ENCODE peak calls at places on chromosomes 6 and 20, in seven cellular contexts. B is heart right ventricle; K is CD8-positive, alpha-beta memory T cell; A is anterior cingulate cortex; H is stimulated activated CD4-positive, alpha-beta T cell treated with anti-CD3 and anti-CD28 coated beads, Interleukin-1b, Interleukin-23, amount 100 ng/mL, for 24 hours; O is spleen; L is COR-L47. U is an unnamed sample.

GRCh38 chr6:56343295-56343694 is 95.9 kb upstream of the COL21A1 start:
- DNase-seq in B (no peak), L (no peak), H (no peak), A (no peak), O (no peak), K (no peak), U (no peak)

GRCh38 chr20:57877995-57878394 is 168.2 kb upstream of the PMEPA1 start:
- DNase-seq in B (no peak), K (no peak), H (no peak), O (no peak), L (no peak), A (no peak), U (no peak)

GRCh38 chr6:43982084-43982625 is 145.1 kb downstream of the MRPL14 start:
- DNase-seq in K (no peak), L (no peak), B (no peak), O (no peak), H (no peak), A (no peak), U (no peak)

GRCh38 chr6:33599413-33599911 is 19.4 kb upstream of the BAK1 start:
- DNase-seq in H (no peak), O (no peak), L (peak; percentile 69), K (no peak), A (no peak), B (no peak), U (no peak)

GRCh38 chr20:57770852-57771746 is 61.3 kb upstream of the PMEPA1 start:
- DNase-seq in L (no peak), O (no peak), H (no peak), B (no peak), A (no peak), K (no peak), U (no peak)

GRCh38 chr6:12791371-12791770 is 74.8 kb downstream of the PHACTR1 start:
- DNase-seq in K (no peak), A (no peak), B (no peak), H (no peak), L (no peak), O (no peak), U (no peak)

GRCh38 chr6:152089992-152090391 is 282.5 kb downstream of the ESR1 start:
- DNase-seq in H (no peak), L (no peak), O (no peak), B (no peak), A (no peak), K (no peak), U (no peak)

GRCh38 chr6:37536462-37537225 is 37.0 kb upstream of the CCDC167 start:
- DNase-seq in B (no peak), A (no peak), L (peak; percentile 20), O (no peak), H (no peak), K (no peak), U (no peak)

GRCh38 chr6:133899556-133899955 is 10.6 kb downstream of the TCF21 start:
- DNase-seq in B (no peak), A (no peak), L (no peak), K (no peak), O (no peak), H (no peak), U (no peak)

GRCh38 chr6:85460951-85461805 is 11.3 kb downstream of the NT5E start:
- DNase-seq in A (no peak), H (no peak), L (no peak), O (no peak), K (peak; percentile 24), B (no peak), U (no peak)

GRCh38 chr20:17969884-17970409 is 1.1 kb downstream of the MGME1 start:
- DNase-seq in A (peak; percentile 20), K (peak; percentile 19), O (peak; percentile 89), H (no peak), B (peak; percentile 16), L (no peak), U (no peak)

GRCh38 chr6:31375699-31376098 is 18.7 kb upstream of the HLA-B start:
- DNase-seq in B (no peak), A (no peak), O (no peak), L (no peak), H (no peak), K (no peak), U (no peak)

GRCh38 chr6:24936641-24937317 is 1.0 kb upstream of the RIPOR2 start:
- DNase-seq in O (no peak), K (no peak), L (no peak), H (no peak), B (no peak), A (no peak), U (no peak)

GRCh38 chr20:4702562-4703280 is 19.0 kb upstream of the PRND start:
- DNase-seq in O (no peak), A (no peak), L (no peak), H (no peak), K (no peak), B (no peak), U (no peak)

GRCh38 chr20:1001981-1002681 is at the start of gene RSPO4:
- DNase-seq in L (no peak), K (no peak), O (no peak), A (no peak), B (no peak), H (no peak), U (no peak)

GRCh38 chr6:107830060-107830459 is 5.9 kb upstream of the SCML4 start:
- DNase-seq in H (no peak), K (no peak), O (no peak), L (no peak), A (no peak), B (no peak), U (no peak)

GRCh38 chr6:50791900-50792508 is 26.7 kb upstream of the TFAP2B start:
- DNase-seq in H (no peak), L (peak; percentile 41), O (no peak), A (no peak), K (no peak), B (no peak), U (peak; percentile 4)

GRCh38 chr20:49853640-49854039 is 41.0 kb downstream of the SLC9A8 start:
- DNase-seq in A (no peak), L (no peak), B (no peak), O (no peak), K (no peak), H (no peak), U (peak; percentile 45)

GRCh38 chr6:113672691-113673149 is 184.4 kb upstream of the MARCKS start:
- DNase-seq in H (no peak), K (no peak), L (no peak), B (peak; percentile 31), A (peak; percentile 9), O (no peak), U (peak; percentile 52)

GRCh38 chr6:56755040-56755439 is 112.4 kb upstream of the DST start:
- DNase-seq in K (no peak), L (no peak), O (no peak), B (no peak), H (no peak), A (no peak), U (no peak)

GRCh38 chr6:134424131-134424794 is 106.4 kb upstream of the SGK1 start:
- DNase-seq in A (no peak), B (no peak), K (no peak), O (no peak), L (no peak), H (no peak), U (no peak)

GRCh38 chr20:7147220-7147601 is 379.7 kb downstream of the BMP2 start:
- DNase-seq in L (no peak), H (no peak), K (no peak), A (no peak), O (no peak), B (peak; percentile 7), U (no peak)

GRCh38 chr6:88166493-88166900 is 350 bp upstream of the CNR1 start:
- DNase-seq in O (peak; percentile 85), L (no peak), A (no peak), B (no peak), H (no peak), K (no peak), U (no peak)

GRCh38 chr6:28081486-28081751 is 1.1 kb downstream of the ZNF165 start:
- DNase-seq in B (no peak), O (no peak), A (no peak), H (no peak), L (no peak), K (peak; percentile 29), U (no peak)

GRCh38 chr6:154732824-154733609 is at the start of gene SCAF8:
- DNase-seq in K (peak; percentile 80), B (peak; percentile 79), A (peak; percentile 92), H (peak; percentile 79), O (peak; percentile 98), L (peak; percentile 44), U (peak; percentile 32)

GRCh38 chr6:104736545-104736944 is 123.2 kb downstream of the HACE1 start:
- DNase-seq in B (no peak), O (no peak), K (no peak), H (no peak), A (no peak), L (no peak), U (no peak)

GRCh38 chr6:158798311-158798710 is 20.9 kb downstream of the EZR start:
- DNase-seq in K (no peak), O (peak; percentile 83), L (no peak), A (no peak), B (no peak), H (no peak), U (no peak)

GRCh38 chr6:51949451-51949850 is 138.0 kb downstream of the PKHD1 start:
- DNase-seq in H (no peak), L (no peak), B (no peak), O (no peak), A (no peak), K (no peak), U (no peak)

GRCh38 chr6:127302728-127303675 is 36.3 kb downstream of the RNF146 start:
- DNase-seq in A (no peak), O (no peak), K (peak; percentile 8), H (no peak), B (peak; percentile 14), L (no peak), U (no peak)

GRCh38 chr20:48680650-48681049 is 147.1 kb downstream of the PREX1 start:
- DNase-seq in O (peak; percentile 15), H (no peak), A (no peak), B (no peak), K (no peak), L (no peak), U (no peak)

U was measured in AG09309.